ENCODE peak calls at places on chromosomes 7 and 10, in eight cellular contexts. X, Y, Q, P, R, V, M and S are unnamed samples.

GRCh38 chr7:76047305-76047810 is 442 bp downstream of the STYXL1 start:
- DNase-seq in M (peak), Q (peak), V (peak), R (peak), X (no peak), P (no peak), Y (no peak), S (peak)

GRCh38 chr7:100886142-100886935 is 3.2 kb downstream of the UFSP1 start:
- DNase-seq in X (no peak), P (no peak), M (no peak), V (no peak), R (no peak), Y (no peak), Q (no peak), S (no peak)

GRCh38 chr7:112887-113286 is 79.5 kb upstream of the FAM20C start:
- DNase-seq in X (no peak), P (peak), V (no peak), M (no peak), Y (no peak), Q (no peak), R (no peak), S (no peak)

GRCh38 chr7:124940306-124940705 is 10.7 kb upstream of the POT1 start:
- DNase-seq in R (peak), Y (no peak), Q (no peak), V (peak), P (no peak), M (no peak), X (no peak), S (no peak)

GRCh38 chr10:127921075-127921750 is 14.3 kb downstream of the PTPRE start:
- DNase-seq in X (no peak), M (no peak), P (no peak), R (no peak), Y (no peak), Q (no peak), V (no peak), S (no peak)

GRCh38 chr10:92517034-92517655 is 56.7 kb downstream of the IDE start:
- DNase-seq in P (peak), Y (peak), Q (peak), V (peak), R (peak), M (peak), X (peak), S (peak)

GRCh38 chr10:35194906-35195305 is 68.3 kb downstream of the CREM start:
- DNase-seq in Q (no peak), R (peak), P (peak), V (peak), X (no peak), M (no peak), Y (peak), S (peak)

GRCh38 chr7:66958708-66959350 is 36.6 kb downstream of the SBDS start:
- DNase-seq in R (no peak), P (peak), Y (no peak), Q (no peak), V (no peak), M (no peak), X (no peak), S (no peak)

DNA sequence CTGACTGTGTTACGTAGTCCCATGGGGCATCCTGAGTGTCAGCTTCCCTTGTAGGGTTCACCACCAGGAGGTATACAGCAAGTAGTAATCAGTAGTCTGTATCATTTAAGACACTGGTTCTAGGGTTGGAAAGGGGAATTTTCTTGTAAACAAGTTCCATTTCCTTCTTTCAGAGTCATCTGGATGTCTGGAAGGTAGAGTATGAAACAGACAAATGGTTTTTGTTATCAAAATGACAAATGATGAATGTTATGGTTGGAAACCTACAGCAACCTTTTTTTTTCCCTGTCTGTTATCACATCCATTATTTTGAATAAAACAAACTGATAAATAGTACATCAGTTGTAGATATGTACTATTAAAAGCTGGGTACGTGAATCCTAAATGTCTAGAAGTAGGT is 19.1 kb downstream of the SEMA3A start:
- DNase-seq in M (no peak), R (no peak), P (no peak), X (no peak), Q (no peak), V (no peak), Y (no peak), S (no peak)
- H3K4me3 ChIP-seq in M (no peak), R (no peak), P (no peak), X (no peak), Q (no peak), V (no peak), Y (no peak), S (no peak)

GRCh38 chr10:22715290-22715625 is 880 bp upstream of the PIP4K2A start:
- DNase-seq in Q (no peak), V (no peak), Y (no peak), M (no peak), P (no peak), R (no peak), X (no peak), S (no peak)
- TF ChIP-seq CTCF in Q (no peak), V (no peak), Y (no peak), M (no peak), P (no peak), R (no peak), X (no peak), S (no peak)

GRCh38 chr10:37831495-37832333 is 25.7 kb downstream of the ZNF248 start:
- DNase-seq in X (no peak), R (peak), P (no peak), Q (no peak), V (no peak), M (no peak), Y (no peak), S (no peak)
- H3K4me3 ChIP-seq in X (no peak), R (no peak), P (no peak), Q (no peak), V (no peak), M (no peak), Y (no peak), S (no peak)

GRCh38 chr10:63133787-63134557 is 844 bp downstream of the NRBF2 start:
- DNase-seq in M (no peak), R (peak), Y (no peak), P (peak), V (peak), X (no peak), Q (peak), S (peak)
- TF ChIP-seq CTCF in M (no peak), R (no peak), Y (no peak), P (no peak), V (no peak), X (no peak), Q (no peak), S (no peak)

DNA sequence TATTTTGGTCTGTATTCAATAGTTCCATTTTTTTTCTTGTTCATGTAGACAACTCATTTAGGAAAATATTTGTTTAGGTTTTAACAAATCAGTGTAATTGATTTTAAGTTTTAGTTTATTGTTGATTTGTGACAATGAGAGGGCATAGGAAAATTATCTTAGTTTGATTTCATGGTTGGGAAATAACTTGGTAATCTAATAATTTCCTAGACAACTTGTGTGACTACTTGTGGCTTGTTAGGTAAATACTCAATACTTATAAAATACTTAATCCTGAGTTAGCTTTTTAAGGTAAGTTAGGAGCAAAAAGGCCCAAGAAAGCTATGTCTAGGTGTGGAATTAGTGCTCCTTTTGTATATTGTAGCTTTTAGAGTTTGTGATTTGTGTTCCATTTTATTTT is 65.4 kb downstream of the ZNRF2 start:
- DNase-seq in Q (no peak), Y (no peak), P (no peak), M (no peak), R (no peak), X (no peak), V (no peak), S (no peak)
- H3K4me3 ChIP-seq in Q (no peak), Y (no peak), P (no peak), M (no peak), R (no peak), X (no peak), V (no peak), S (no peak)